ENCODE peak calls at places on chromosomes 11 and 22, in four cellular contexts. J, Q, G and R are unnamed samples.
A peak's percentile ranks its signal among the peaks of the same experiment; 100 is the strongest.

GRCh38 chr22:26574001-26574723 is 15.8 kb downstream of the TPST2 start:
- DNase-seq in J (no peak), Q (no peak), G (no peak), R (no peak)

GRCh38 chr11:70556884-70557741 is 158.8 kb downstream of the CTTN start:
- DNase-seq in J (no peak), Q (no peak), G (peak; percentile 6), R (no peak)

GRCh38 chr11:12157241-12157661 is 46.9 kb downstream of the MICAL2 start:
- DNase-seq in J (no peak), Q (no peak), G (peak; percentile 21), R (no peak)

GRCh38 chr22:35400335-35400680 is 368 bp downstream of the MCM5 start:
- DNase-seq in J (peak; percentile 14), Q (no peak), G (no peak), R (no peak)

GRCh38 chr11:83097671-83098070 is 26.0 kb upstream of the RAB30 start:
- DNase-seq in J (no peak), Q (no peak), G (no peak), R (no peak)

GRCh38 chr11:36532908-36533601 is 23.0 kb upstream of the TRAF6 start:
- DNase-seq in J (no peak), Q (no peak), G (peak; percentile 52), R (no peak)

GRCh38 chr11:129932385-129933067 is 37.1 kb upstream of the NFRKB start:
- DNase-seq in J (no peak), Q (no peak), G (peak; percentile 21), R (no peak)

GRCh38 chr11:45489281-45489906 is 176.0 kb downstream of the CHST1 start:
- DNase-seq in J (no peak), Q (no peak), G (no peak), R (no peak)

GRCh38 chr11:8060801-8061554 is 20.0 kb upstream of the TUB start:
- DNase-seq in J (no peak), Q (no peak), G (no peak), R (no peak)

GRCh38 chr11:115161876-115162275 is 342.3 kb downstream of the CADM1 start:
- DNase-seq in J (no peak), Q (no peak), G (no peak), R (no peak)

GRCh38 chr11:96145163-96145585 is 197.8 kb downstream of the MAML2 start:
- DNase-seq in J (no peak), Q (no peak), G (no peak), R (no peak)

GRCh38 chr11:12832828-12833227 is 158.6 kb downstream of the TEAD1 start:
- DNase-seq in J (no peak), Q (no peak), G (no peak), R (no peak)

GRCh38 chr11:75946531-75947530 is 131.8 kb downstream of the UVRAG start:
- DNase-seq in J (peak; percentile 51), Q (no peak), G (no peak), R (no peak)

GRCh38 chr22:50504245-50505211 is 3.0 kb downstream of the LMF2 start:
- DNase-seq in J (no peak), Q (no peak), G (no peak), R (no peak)

GRCh38 chr11:8698917-8699441 is 16.4 kb downstream of the RPL27A start:
- DNase-seq in J (no peak), Q (no peak), G (no peak), R (no peak)

GRCh38 chr11:111283945-111284481 is 14.3 kb upstream of the POU2AF3 start:
- DNase-seq in J (no peak), Q (no peak), G (no peak), R (no peak)

GRCh38 chr11:64276653-64277431 is 7.6 kb downstream of the BAD start:
- DNase-seq in J (no peak), Q (no peak), G (no peak), R (no peak)

GRCh38 chr11:86091086-86091485 is 22.2 kb upstream of the PICALM start:
- DNase-seq in J (no peak), Q (no peak), G (no peak), R (no peak)

GRCh38 chr11:86087281-86087680 is 18.4 kb upstream of the PICALM start:
- DNase-seq in J (no peak), Q (no peak), G (no peak), R (no peak)

GRCh38 chr11:86089659-86090058 is 20.8 kb upstream of the PICALM start:
- DNase-seq in J (no peak), Q (no peak), G (no peak), R (no peak)

GRCh38 chr11:86091566-86091965 is 22.7 kb upstream of the PICALM start:
- DNase-seq in J (no peak), Q (no peak), G (no peak), R (no peak)
- TF ChIP-seq SPI1 in J (no peak), Q (no peak), G (no peak), R (no peak)

GRCh38 chr11:23585700-23586099 is 725.4 kb upstream of the CCDC179 start:
- DNase-seq in J (no peak), Q (no peak), G (no peak), R (no peak)

GRCh38 chr11:23594755-23595154 is 734.5 kb upstream of the CCDC179 start:
- DNase-seq in J (no peak), Q (no peak), G (no peak), R (no peak)

GRCh38 chr11:23586188-23586587 is 725.9 kb upstream of the CCDC179 start:
- DNase-seq in J (no peak), Q (no peak), G (no peak), R (no peak)

DNA sequence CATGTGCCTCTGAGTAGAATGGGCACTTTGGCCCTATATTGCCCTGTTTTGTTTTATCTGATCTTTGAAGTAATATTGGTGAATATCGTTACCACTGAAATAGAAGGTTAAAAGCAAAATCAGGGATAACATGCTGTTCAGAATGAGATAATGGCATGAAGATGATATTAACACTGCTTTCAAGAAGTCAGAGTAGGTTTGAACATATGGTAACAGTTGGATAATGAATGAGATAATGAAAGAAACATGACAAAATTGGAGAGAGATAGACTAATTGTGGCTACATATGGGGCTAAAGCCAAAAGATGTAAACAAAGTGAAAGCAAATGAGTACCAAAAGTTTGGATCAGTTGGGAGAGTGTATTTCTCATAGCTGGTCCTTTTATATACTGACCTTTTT is 730.6 kb upstream of the CCDC179 start:
- DNase-seq in J (no peak), Q (no peak), G (no peak), R (no peak)
- TF ChIP-seq POLR2AphosphoS5 in J (no peak), Q (no peak), G (no peak), R (no peak)

DNA sequence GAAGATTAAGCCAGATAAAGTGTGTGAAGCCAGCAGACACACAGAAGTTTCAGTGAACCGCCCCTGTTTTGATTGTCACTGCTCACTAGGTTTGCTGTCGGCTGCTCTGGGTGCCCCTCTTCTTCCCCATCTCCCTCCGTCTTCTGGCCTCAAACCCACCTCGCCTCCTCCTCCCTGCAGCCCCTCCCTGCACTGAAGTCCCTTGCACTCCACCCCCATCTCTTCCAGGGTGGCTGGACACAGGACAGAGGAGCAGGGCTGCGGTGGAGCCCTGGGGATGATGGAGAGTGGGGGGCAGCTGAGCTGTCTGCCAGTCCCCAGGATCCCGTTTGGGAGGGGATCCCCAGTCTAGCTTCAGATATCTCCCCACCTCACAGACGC is 53.5 kb downstream of the CYTH4 start:
- DNase-seq in J (no peak), Q (no peak), G (no peak), R (no peak)
- TF ChIP-seq SPI1 in J (no peak), Q (no peak), G (no peak), R (no peak)

DNA sequence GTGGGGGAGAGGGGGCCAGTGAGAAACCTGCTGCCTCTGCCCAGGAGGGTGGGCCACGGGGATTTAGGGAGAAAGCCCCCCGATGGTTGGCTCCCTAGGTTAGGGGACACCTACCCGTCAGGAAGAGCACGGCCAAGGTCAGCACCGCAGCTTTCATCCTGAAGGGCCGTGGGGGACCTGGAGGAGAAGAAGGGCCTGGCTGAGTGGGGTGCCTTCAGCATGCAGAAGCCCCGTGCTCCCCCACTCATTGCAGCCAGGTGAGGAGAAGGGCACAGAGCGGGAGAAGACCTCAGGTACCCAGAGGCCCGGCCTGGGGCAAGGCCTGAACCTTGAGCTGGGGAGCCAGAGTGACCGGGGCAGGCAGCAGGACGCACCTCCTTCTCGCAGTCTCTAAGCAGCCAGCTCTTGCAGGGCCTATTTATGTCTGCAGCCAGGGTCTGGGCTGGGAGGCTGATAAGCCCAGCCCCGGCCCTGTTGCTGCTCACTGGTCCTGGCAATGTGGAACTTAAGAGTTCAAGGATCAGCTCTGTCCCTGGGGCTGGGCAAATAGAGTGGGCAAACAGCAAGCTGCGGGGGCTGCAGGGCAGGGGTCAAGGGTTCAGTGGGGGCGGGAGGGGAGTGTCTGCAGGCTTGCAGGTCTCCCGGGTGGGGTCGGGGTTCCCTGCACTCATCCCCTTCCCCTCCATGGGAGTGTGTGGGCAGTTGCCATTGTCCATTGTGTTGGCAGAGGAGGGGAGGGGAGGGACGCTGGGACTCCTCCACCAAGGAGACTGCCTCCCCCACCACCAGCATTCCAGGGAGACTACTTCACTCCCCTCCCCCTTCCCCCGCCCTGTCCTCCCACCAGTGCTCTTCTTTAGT is at the start of gene APOA1:
- DNase-seq in J (no peak), Q (no peak), G (no peak), R (no peak)
- TF ChIP-seq POLR2AphosphoS5 in J (no peak), Q (no peak), G (no peak), R (no peak)

DNA sequence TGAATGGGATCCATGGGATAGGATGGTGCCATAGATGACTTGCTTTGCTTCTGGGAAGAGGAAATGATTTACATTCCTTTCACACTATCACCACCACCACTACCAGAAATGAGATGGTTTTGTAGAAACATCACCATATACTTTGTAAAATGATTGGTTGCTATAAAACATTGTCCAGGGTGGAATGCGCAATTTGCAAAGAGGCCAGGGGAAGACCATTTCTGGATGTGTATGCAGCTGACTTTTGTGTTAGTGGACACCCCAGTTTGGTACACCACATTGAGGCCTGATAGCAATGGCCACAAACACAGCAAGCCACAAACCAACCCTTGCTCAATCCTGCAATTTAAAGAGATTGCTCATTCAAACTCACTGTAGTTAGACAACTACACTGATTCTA is 56.7 kb upstream of the RCN1 start:
- DNase-seq in J (no peak), Q (no peak), G (no peak), R (no peak)
- TF ChIP-seq SPI1 in J (no peak), Q (no peak), G (no peak), R (no peak)

GRCh38 chr11:67118801-67119576 is at the start of gene KDM2A:
- DNase-seq in J (peak; percentile 99), Q (peak; percentile 95), G (peak; percentile 98), R (peak; percentile 97)
- TF ChIP-seq POLR2AphosphoS5 in J (peak; percentile 28), Q (no peak), G (no peak), R (no peak)